ENCODE peak calls at places on chromosomes 3 and 15, in four cellular contexts. B is H9, M is IMR-90, P is H1. Q is an unnamed sample.

GRCh38 chr15:68802373-68802772 is 18.3 kb downstream of the ANP32A start:
- DNase-seq in P (no peak), B (no peak), M (no peak), Q (no peak)

GRCh38 chr15:80856400-80856799 is 77.2 kb downstream of the CEMIP start:
- DNase-seq in P (no peak), B (no peak), M (no peak), Q (no peak)

GRCh38 chr3:55349851-55350250 is 137.3 kb downstream of the WNT5A start:
- DNase-seq in M (no peak), P (no peak), B (no peak), Q (no peak)

GRCh38 chr15:47726399-47726823 is 9.1 kb downstream of the SEMA6D start:
- DNase-seq in B (no peak), M (peak; percentile 29), P (no peak), Q (peak; percentile 62)

GRCh38 chr15:42102646-42103235 is 8.4 kb upstream of the PLA2G4D start:
- DNase-seq in M (peak; percentile 49), B (no peak), P (no peak), Q (no peak)

GRCh38 chr15:39135989-39136388 is 444.9 kb upstream of the THBS1 start:
- DNase-seq in P (no peak), B (no peak), M (peak; percentile 96), Q (no peak)

GRCh38 chr15:45645026-45645980 is 10.5 kb downstream of the SQOR start:
- DNase-seq in P (no peak), M (peak; percentile 86), B (no peak), Q (no peak)

GRCh38 chr3:52232279-52233107 is 6.5 kb downstream of the TWF2 start:
- DNase-seq in B (peak; percentile 36), M (no peak), P (no peak), Q (no peak)

DNA sequence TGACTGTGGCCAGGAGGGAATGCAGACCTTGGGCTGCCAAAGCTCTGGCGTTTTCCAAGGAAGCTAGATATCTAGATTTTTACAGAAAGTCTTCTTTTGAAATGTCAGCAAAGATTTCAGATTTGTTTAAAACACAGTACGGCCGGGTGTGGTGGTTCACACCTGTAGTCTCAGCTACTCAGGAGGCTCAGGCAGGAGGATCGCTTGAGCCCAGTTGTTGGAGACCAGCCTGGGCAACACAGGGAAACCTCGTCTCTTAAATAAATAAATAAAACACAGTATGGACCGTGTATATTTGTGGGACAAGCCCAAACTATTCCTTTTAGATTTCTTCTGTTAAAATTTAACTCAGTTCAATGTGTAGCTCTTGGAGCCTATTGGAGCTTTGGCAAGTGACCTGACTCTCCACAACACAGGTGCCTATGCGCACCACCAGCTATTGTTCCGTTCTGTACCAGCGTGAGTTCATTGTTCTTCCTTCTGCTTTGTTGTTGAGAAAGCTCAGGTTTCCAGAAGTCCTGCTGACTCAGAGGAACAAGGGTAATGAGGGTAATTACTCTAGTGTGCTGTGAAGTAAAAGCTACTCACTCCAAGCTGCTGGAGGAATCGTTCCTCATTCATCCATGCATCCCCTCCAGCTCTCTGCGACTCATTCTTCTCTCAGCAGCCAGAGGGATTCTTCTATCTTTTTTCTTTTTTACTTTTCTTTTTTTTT is 73.1 kb upstream of the SLC6A6 start:
- DNase-seq in P (peak; percentile 44), B (peak; percentile 85), M (peak; percentile 56), Q (peak; percentile 90)
- H3K4me2 ChIP-seq in P (peak overlapping the region; percentile 49), B (peak overlapping the region; percentile 23), M (no peak overlapping the region), Q (no peak overlapping the region)

GRCh38 chr15:90103669-90104329 is 1.5 kb upstream of the IDH2 start:
- DNase-seq in P (no peak), M (no peak), B (no peak), Q (no peak)

GRCh38 chr15:90104551-90104950 is 2.3 kb upstream of the IDH2 start:
- DNase-seq in B (no peak), M (no peak), P (no peak), Q (no peak)

GRCh38 chr15:90105521-90105920 is 3.3 kb upstream of the IDH2 start:
- DNase-seq in B (no peak), M (no peak), P (no peak), Q (no peak)

GRCh38 chr15:90101969-90102890 is at the start of gene IDH2:
- DNase-seq in M (peak; percentile 79), P (no peak), B (peak; percentile 86), Q (peak; percentile 88)

DNA sequence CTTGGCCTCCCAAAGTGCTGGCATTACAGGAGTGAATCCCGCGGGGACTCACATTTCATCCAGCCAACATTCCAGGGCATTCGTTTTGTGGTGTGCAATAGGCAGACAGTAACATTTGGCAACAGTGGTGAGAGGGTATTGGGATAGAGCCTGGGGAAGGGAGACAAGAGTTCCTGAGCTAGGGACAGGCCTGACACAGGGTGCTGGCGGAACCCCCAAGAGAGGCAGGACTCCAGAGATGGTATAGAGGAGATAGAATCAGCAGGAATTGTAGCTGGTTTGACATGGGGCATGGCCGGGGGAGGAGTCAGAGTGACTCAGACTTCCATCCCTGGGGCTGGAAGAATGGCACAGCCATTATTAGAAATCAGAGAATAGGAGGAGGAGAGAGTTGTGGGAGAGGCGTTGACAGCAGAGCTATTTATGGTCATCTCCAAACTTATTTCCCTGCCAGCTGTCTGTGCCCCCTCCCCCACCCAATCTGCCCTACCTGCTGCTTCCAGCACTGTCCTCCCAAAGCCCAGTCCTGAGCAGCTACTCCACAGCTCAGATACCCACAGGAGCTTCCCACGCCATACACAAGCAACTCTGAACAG is 4.4 kb upstream of the IDH2 start:
- DNase-seq in B (no peak), P (no peak), M (peak; percentile 45), Q (peak; percentile 50)
- H3K56ac ChIP-seq in B (no peak overlapping the region), P (no peak overlapping the region), M (no peak overlapping the region), Q (no peak overlapping the region)

GRCh38 chr3:42068303-42069088 is 22.7 kb upstream of the TRAK1 start:
- DNase-seq in B (no peak), P (no peak), M (no peak), Q (no peak)

GRCh38 chr3:42072930-42073329 is 18.2 kb upstream of the TRAK1 start:
- DNase-seq in P (no peak), B (no peak), M (no peak), Q (no peak)

GRCh38 chr3:42072583-42072924 is 18.6 kb upstream of the TRAK1 start:
- DNase-seq in M (no peak), B (no peak), P (no peak), Q (no peak)

GRCh38 chr3:42070089-42070885 is 20.9 kb upstream of the TRAK1 start:
- DNase-seq in P (no peak), B (no peak), M (peak; percentile 18), Q (no peak)

DNA sequence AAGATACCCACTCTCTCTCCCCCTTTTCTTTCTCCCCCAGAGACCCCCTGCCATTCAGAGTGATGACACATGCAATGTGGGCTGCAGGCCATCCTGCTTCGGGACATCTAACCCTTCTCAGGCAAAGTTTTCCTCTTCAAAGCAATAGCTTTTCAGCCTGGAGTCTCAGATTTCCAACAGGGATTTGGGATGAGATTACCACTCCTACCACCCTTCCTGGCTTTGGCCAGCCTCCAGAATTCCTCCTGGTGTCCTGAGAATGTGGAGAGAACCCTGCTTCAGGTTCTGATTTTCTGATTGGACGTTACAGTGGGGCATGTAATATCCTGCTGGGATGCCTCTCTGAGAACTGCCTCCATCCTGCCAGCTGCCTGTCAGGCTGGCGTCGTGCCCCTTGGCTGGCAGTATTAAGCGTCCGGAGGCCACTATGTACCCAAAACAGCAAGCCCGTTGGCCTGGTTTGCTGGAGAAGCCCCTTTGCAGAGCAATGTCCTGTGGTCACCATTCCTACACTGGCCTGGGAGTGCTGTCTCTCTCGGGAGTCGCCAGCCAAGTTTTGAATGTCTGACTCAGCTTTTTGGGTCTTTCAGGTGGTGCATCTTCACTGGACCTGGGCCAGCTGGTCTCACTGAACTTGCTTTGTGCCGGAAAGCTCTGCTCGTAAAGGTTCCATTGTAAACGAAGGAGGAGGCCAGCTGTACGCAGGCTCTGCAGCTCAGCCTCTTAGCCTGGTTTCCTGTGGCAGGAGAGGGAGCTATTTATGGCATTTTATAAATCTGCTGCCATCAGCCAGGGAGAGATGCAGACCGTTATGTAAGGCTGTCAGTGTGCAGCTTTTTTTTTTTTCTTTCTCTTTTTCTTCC is 19.2 kb upstream of the TRAK1 start:
- DNase-seq in P (no peak), M (peak; percentile 75), B (peak; percentile 63), Q (peak; percentile 92)
- H3K9ac ChIP-seq in P (no peak overlapping the region), M (peak overlapping the region; percentile 1), B (no peak overlapping the region), Q (no peak overlapping the region)

DNA sequence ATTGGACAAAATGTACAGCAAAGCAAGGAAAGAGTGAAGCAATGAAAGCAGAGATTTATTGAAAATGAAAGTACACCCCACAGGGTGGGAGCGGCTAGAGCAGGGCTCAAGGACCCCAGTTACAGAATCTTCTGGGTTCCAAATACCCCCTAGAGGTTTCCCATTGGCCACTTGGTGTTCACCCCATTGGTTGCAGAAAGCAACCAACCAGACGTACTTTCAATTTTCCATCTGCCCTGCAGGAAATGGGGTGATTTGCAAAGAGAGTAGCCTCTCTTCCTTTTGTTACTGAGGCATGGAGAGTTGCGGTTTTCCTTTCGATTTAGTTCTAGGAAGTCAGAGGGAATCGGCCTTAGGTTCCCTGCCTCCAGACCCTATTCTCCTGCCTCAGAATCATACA is 2.4 kb downstream of the PML start:
- DNase-seq in P (no peak), B (no peak), M (no peak), Q (no peak)
- H3K4me2 ChIP-seq in P (no peak overlapping the region), B (peak overlapping the region; percentile 13), M (peak overlapping the region; percentile 84), Q (no peak overlapping the region)

DNA sequence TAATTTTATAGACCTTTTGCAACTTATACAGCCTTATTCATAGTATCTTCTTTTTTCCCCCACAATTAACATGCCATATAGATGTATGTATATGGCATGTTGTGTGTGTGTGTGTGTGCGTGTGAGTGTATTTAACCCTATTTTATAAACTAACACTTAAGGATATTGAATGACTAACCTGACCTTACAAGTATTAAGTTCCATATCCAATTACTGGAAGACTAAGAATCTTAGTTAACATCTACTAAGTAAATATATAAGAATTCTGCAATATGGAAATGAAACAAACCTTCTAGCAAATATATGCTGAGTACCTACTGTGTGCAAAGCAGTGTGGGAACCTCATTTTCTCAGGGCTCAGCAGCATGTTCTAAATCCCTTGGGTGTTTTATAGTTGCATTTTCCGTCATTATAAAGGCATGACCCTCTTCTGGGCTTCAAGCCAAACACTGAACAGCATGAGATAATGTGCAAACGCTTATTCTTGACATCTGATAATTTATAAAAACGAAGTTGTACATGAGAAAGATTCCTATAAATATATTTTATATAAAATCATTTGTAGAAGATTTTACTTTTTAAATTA is 105.5 kb downstream of the NLGN1 start:
- DNase-seq in B (no peak), P (no peak), M (peak; percentile 35), Q (no peak)
- H3K56ac ChIP-seq in B (no peak overlapping the region), P (no peak overlapping the region), M (no peak overlapping the region), Q (no peak overlapping the region)

DNA sequence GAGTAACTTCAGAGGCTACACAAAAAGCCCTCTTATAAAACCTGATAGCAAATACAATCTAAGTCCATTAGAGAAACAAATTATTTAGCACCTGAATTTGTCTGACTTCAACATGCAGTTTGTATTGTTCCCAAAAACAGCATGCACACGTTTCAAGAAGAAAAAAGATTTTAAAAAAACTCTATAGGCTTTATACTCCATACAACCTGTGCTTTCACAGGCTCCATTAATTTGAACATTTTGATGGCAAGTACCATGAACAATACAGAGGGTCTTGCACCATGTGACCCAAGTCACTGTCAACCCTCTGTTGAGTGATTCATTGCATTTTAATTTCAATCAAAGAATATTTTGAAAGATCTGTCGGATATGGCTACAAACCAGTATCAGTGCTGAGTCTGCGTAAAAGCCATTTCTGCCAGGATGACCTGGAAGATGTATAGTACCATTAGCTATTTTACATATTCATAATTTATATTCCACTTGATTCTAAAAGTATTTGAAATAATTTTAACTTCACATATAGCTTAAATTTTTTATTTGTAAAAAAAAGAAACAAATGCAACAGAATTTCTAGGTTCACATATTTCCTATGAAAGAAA is 13.2 kb downstream of the ANXA2 start:
- DNase-seq in P (no peak), B (no peak), M (no peak), Q (no peak)
- H3K9ac ChIP-seq in P (no peak overlapping the region), B (no peak overlapping the region), M (no peak overlapping the region), Q (no peak overlapping the region)